ENCODE peak calls at places on chromosomes 16 and 17, in six cellular contexts. One of them, this sample, is unnamed.

GRCh38 chr17:39209317-39210092 is 9.4 kb downstream of the RPL19 start:
- DNase-seq in hippocampal formation: no peak
- DNase-seq in natural killer cell: peak
- DNase-seq in OCI-M1: no peak
- DNase-seq in HTR-8/SVneo: no peak
- DNase-seq in tibial artery: peak
- DNase-seq in this sample: no peak

GRCh38 chr16:620700-621525 is 9.9 kb upstream of the WFIKKN1 start:
- DNase-seq in hippocampal formation: no peak
- DNase-seq in natural killer cell: no peak
- DNase-seq in OCI-M1: no peak
- DNase-seq in HTR-8/SVneo: no peak
- DNase-seq in tibial artery: no peak
- DNase-seq in this sample: no peak

GRCh38 chr16:685967-686366 is 1.8 kb upstream of the JMJD8 start:
- DNase-seq in hippocampal formation: no peak
- DNase-seq in natural killer cell: no peak
- DNase-seq in OCI-M1: peak
- DNase-seq in HTR-8/SVneo: no peak
- DNase-seq in tibial artery: no peak
- DNase-seq in this sample: no peak

GRCh38 chr16:3654249-3654991 is at the start of gene DNASE1:
- DNase-seq in hippocampal formation: peak
- DNase-seq in natural killer cell: peak
- DNase-seq in OCI-M1: peak
- DNase-seq in HTR-8/SVneo: peak
- DNase-seq in tibial artery: peak
- DNase-seq in this sample: no peak

GRCh38 chr16:35255816-35256215 is 1796.4 kb downstream of the TP53TG3F start:
- DNase-seq in hippocampal formation: no peak
- DNase-seq in natural killer cell: no peak
- DNase-seq in OCI-M1: no peak
- DNase-seq in HTR-8/SVneo: no peak
- DNase-seq in tibial artery: no peak
- DNase-seq in this sample: no peak

GRCh38 chr17:40598928-40599627 is 33.8 kb upstream of the CCR7 start:
- DNase-seq in hippocampal formation: no peak
- DNase-seq in natural killer cell: no peak
- DNase-seq in OCI-M1: no peak
- DNase-seq in HTR-8/SVneo: no peak
- DNase-seq in tibial artery: peak
- DNase-seq in this sample: no peak

GRCh38 chr17:48542956-48543853 is 1.7 kb downstream of the HOXB2 start:
- DNase-seq in hippocampal formation: no peak
- DNase-seq in natural killer cell: peak
- DNase-seq in OCI-M1: peak
- DNase-seq in HTR-8/SVneo: peak
- DNase-seq in tibial artery: no peak
- DNase-seq in this sample: no peak

GRCh38 chr16:3363793-3364192 is 8.1 kb downstream of the OR2C1 start:
- DNase-seq in hippocampal formation: no peak
- DNase-seq in natural killer cell: no peak
- DNase-seq in OCI-M1: peak
- DNase-seq in HTR-8/SVneo: no peak
- DNase-seq in tibial artery: no peak
- DNase-seq in this sample: no peak

GRCh38 chr17:42744283-42744805 is 496 bp downstream of the EZH1 start:
- DNase-seq in hippocampal formation: no peak
- DNase-seq in natural killer cell: peak
- DNase-seq in OCI-M1: peak
- DNase-seq in HTR-8/SVneo: peak
- DNase-seq in tibial artery: peak
- DNase-seq in this sample: peak

GRCh38 chr17:8060274-8060673 is 21.4 kb downstream of the ALOX15B start:
- DNase-seq in hippocampal formation: peak
- DNase-seq in natural killer cell: peak
- DNase-seq in OCI-M1: peak
- DNase-seq in HTR-8/SVneo: peak
- DNase-seq in tibial artery: no peak
- DNase-seq in this sample: peak

GRCh38 chr16:87724490-87725291 is 41.1 kb downstream of the KLHDC4 start:
- DNase-seq in hippocampal formation: no peak
- DNase-seq in natural killer cell: peak
- DNase-seq in OCI-M1: no peak
- DNase-seq in HTR-8/SVneo: no peak
- DNase-seq in tibial artery: no peak
- DNase-seq in this sample: no peak

GRCh38 chr17:16935786-16936185 is 36.1 kb downstream of the TNFRSF13B start:
- DNase-seq in hippocampal formation: no peak
- DNase-seq in natural killer cell: peak
- DNase-seq in OCI-M1: no peak
- DNase-seq in HTR-8/SVneo: no peak
- DNase-seq in tibial artery: no peak
- DNase-seq in this sample: no peak